ENCODE peak calls at places on chromosomes 1 and 21, in seven cellular contexts. X is ovary, D is OCI-LY7, R is lung, C is colonic mucosa, T is thoracic aorta, H is pancreas. I is an unnamed sample. For H3K4me1, the result is how much of the 10 kb centered on the place peaks cover.

GRCh38 chr1:158002022-158002629 is 8.7 kb downstream of the KIRREL1 start:
- DNase-seq in H (no peak), D (no peak), X (no peak), T (no peak), R (no peak), C (no peak), I (no peak)

GRCh38 chr1:21048462-21048861 is 128.2 kb downstream of the EIF4G3 start:
- DNase-seq in R (no peak), C (no peak), H (no peak), T (no peak), X (no peak), D (no peak), I (no peak)

GRCh38 chr1:89530690-89531089 is 6.1 kb downstream of the LRRC8B start:
- DNase-seq in C (no peak), X (no peak), R (no peak), H (no peak), T (no peak), D (no peak), I (no peak)

GRCh38 chr1:52546852-52547251 is 6.0 kb downstream of the TUT4 start:
- DNase-seq in D (no peak), X (no peak), H (no peak), R (no peak), C (no peak), T (no peak), I (no peak)

GRCh38 chr1:41682149-41682548 is 197.7 kb upstream of the EDN2 start:
- DNase-seq in X (no peak), C (no peak), R (no peak), D (no peak), T (no peak), H (no peak), I (no peak)

GRCh38 chr1:109427171-109427467 is 871 bp upstream of the PSMA5 start:
- DNase-seq in C (no peak), D (no peak), R (no peak), H (no peak), X (no peak), T (no peak), I (peak)

GRCh38 chr1:49448200-49448599 is 575.6 kb downstream of the AGBL4 start:
- DNase-seq in X (no peak), C (no peak), R (no peak), H (no peak), T (no peak), D (no peak), I (no peak)

GRCh38 chr1:8818325-8818775 is 910 bp upstream of the RERE start:
- DNase-seq in T (peak), C (peak), D (no peak), R (no peak), H (no peak), X (no peak), I (peak)

GRCh38 chr1:15941899-15942660 is 33.8 kb downstream of the ZBTB17 start:
- DNase-seq in R (no peak), D (no peak), T (no peak), H (peak), C (no peak), X (peak), I (no peak)

GRCh38 chr1:208055535-208055934 is 144.6 kb upstream of the CD34 start:
- DNase-seq in H (no peak), T (no peak), X (no peak), D (no peak), R (no peak), C (no peak), I (no peak)

GRCh38 chr1:178093958-178094751 is at the start of gene RASAL2:
- DNase-seq in R (peak), C (peak), T (peak), D (no peak), X (peak), H (peak), I (no peak)

GRCh38 chr1:151539321-151540020 is 638 bp upstream of the TUFT1 start:
- DNase-seq in X (peak), H (peak), T (peak), D (peak), C (peak), R (peak), I (peak)

GRCh38 chr1:2546515-2547209 is 9.5 kb upstream of the TNFRSF14 start:
- DNase-seq in R (peak), X (no peak), D (peak), T (peak), H (no peak), C (peak), I (peak)

GRCh38 chr21:23725576-23725975 is 1881.7 kb downstream of the MRPL39 start:
- DNase-seq in T (no peak), D (no peak), R (no peak), X (no peak), C (no peak), H (no peak), I (peak)
- H3K27ac ChIP-seq in T (no peak), D (no peak), R (no peak), X (no peak), C (no peak), H (no peak), I (no peak)

DNA sequence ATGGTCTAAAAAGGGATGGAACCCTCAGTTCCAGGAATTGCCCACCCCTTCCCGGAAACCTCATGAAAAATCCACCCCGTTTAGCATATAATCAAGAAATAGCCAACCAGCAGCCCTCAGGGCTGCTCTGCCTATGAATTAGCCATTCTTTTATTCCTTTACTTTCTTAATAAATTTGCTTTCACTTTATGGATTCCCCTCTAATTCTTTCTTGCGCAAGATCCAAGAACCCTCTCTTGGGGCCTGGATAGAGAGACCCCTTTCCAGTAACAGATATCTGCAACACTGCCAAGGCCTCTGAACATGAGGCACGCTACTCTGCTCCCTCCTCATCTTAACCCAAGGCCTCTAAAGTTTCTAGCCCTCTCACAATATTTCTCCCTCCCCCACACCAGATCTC is 58.9 kb upstream of the POU2F1 start:
- DNase-seq in T (no peak), D (no peak), C (no peak), R (no peak), X (no peak), H (no peak), I (no peak)
- H3K4me1 ChIP-seq in T (under half), D (under half), C (under half), R (under half), X (under half), H (under half), I (under half)

DNA sequence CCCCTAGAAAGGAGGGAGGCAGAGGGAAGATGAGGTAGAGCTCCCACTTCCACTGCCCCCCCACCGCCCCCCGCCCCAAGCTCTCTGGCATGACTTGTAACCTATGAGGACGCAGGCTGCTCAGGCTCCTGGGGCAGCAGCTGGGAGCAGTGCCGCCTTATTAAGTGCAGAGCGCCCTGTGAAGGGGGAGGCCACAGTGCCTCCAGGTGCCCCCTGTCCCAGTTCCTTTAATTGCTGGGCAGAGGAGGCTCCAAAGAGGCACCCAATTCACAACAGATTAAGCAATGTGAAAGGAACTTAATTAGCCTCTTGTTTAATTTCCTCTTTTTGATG is 2.9 kb downstream of the RXFP4 start:
- DNase-seq in H (no peak), C (no peak), T (no peak), D (peak), X (no peak), R (no peak), I (no peak)
- H3K27ac ChIP-seq in H (no peak), C (peak), T (peak), D (peak), X (no peak), R (no peak), I (peak)

DNA sequence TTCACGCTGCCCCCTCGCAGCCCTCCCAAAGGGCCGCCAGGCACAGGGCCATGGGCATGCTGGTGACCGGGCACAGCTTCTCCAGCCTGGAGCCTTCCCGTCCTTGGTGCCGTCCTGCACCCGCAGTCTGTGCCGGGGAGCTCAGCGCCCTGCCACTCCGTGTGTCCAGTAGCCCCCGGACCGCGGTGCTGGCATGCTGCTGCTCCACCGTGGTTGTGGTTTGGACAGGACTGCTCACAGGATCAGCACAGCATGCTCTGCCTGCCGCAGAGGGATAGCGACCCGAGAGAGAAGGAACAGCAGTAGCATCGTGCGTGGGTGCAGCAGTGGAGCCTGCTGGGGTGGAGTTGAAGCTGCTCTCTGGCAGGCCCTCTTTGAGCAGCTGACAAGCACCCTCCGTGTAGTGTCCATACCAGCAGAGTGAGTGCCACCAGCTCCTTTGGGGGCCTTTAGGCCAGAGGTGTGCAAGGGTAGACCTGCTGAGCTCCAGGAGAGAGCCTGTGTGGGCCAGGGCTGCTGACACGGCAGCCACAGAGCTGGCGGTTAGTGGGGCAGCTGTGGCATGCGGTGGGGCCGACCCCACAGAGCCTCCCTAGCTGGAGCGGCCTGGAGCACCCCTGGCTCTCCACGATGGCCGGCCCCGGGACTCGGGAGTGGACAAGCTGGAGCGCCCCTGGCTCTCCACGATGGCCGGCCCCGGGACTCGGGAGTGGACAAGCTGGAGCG is 6.4 kb upstream of the PCBP3 start:
- DNase-seq in C (no peak), X (no peak), T (no peak), D (no peak), R (no peak), H (peak), I (no peak)
- H3K4me1 ChIP-seq in C (under half), X (under half), T (under half), D (half or more), R (under half), H (under half), I (under half)

GRCh38 chr1:200388791-200389190 is 21.0 kb downstream of the ZNF281 start:
- DNase-seq in R (no peak), T (no peak), X (no peak), H (no peak), D (no peak), C (no peak), I (peak)
- H3K27ac ChIP-seq in R (no peak), T (no peak), X (no peak), H (no peak), D (no peak), C (no peak), I (peak)

I was measured in Karpas-422.